ENCODE peak calls at places on chromosomes 3 and 15, in four cellular contexts. Z is H1, T is neuronal stem cell, X is IMR-90. R is an unnamed sample. For H3K4me1, the result is how much of the 10 kb centered on the place peaks cover.

GRCh38 chr15:62588930-62589655 is 424.0 kb upstream of the C2CD4B start:
- DNase-seq in X (peak), T (no peak), Z (no peak), R (no peak)

GRCh38 chr3:43872901-43873300 is 182.2 kb downstream of the ABHD5 start:
- DNase-seq in X (peak), T (no peak), Z (peak), R (no peak)

GRCh38 chr15:92449476-92449875 is 55.8 kb downstream of the ST8SIA2 start:
- DNase-seq in Z (no peak), T (no peak), X (peak), R (peak)

GRCh38 chr15:75723171-75723846 is 10.7 kb upstream of the CSPG4 start:
- DNase-seq in X (no peak), T (no peak), Z (no peak), R (peak)

GRCh38 chr15:53747501-53748068 is 11.9 kb downstream of the WDR72 start:
- DNase-seq in T (no peak), X (no peak), Z (no peak), R (no peak)

GRCh38 chr3:125278155-125278554 is 65.6 kb upstream of the SLC12A8 start:
- DNase-seq in Z (no peak), T (no peak), X (no peak), R (no peak)

GRCh38 chr3:39398700-39399099 is 7.8 kb upstream of the RPSA start:
- DNase-seq in Z (no peak), X (no peak), T (no peak), R (no peak)

GRCh38 chr15:55108858-55109518 is 87.8 kb downstream of the RSL24D1 start:
- DNase-seq in T (peak), X (peak), Z (peak), R (peak)

GRCh38 chr3:192188218-192188835 is 539.0 kb downstream of the FGF12 start:
- DNase-seq in T (peak), Z (peak), X (peak), R (peak)

GRCh38 chr3:25038907-25039306 is 389.2 kb upstream of the RARB start:
- DNase-seq in X (no peak), T (no peak), Z (no peak), R (no peak)

GRCh38 chr15:95429345-95429744 is 901.2 kb upstream of the NR2F2 start:
- DNase-seq in Z (no peak), T (no peak), X (peak), R (peak)

GRCh38 chr15:96896766-96897165 is 566.3 kb downstream of the NR2F2 start:
- DNase-seq in T (no peak), Z (no peak), X (no peak), R (no peak)

GRCh38 chr3:8851703-8852102 is 82.3 kb upstream of the OXTR start:
- DNase-seq in X (peak), Z (no peak), T (no peak), R (peak)

GRCh38 chr3:73576995-73577394 is 47.7 kb downstream of the PDZRN3 start:
- DNase-seq in Z (no peak), X (peak), T (no peak), R (no peak)

GRCh38 chr15:65077981-65078352 is 1.4 kb downstream of the KBTBD13 start:
- DNase-seq in X (no peak), Z (peak), T (no peak), R (peak)

GRCh38 chr3:108416111-108416869 is 94.1 kb downstream of the MYH15 start:
- DNase-seq in Z (no peak), T (no peak), X (peak), R (no peak)

GRCh38 chr3:194009019-194009418 is 126.9 kb upstream of the HES1 start:
- DNase-seq in Z (no peak), X (no peak), T (no peak), R (no peak)

GRCh38 chr3:108011616-108012015 is 79.2 kb downstream of the CD47 start:
- DNase-seq in T (no peak), X (no peak), Z (no peak), R (no peak)

GRCh38 chr15:86772369-86773059 is 692.8 kb downstream of the AGBL1 start:
- DNase-seq in X (no peak), Z (no peak), T (no peak), R (peak)

GRCh38 chr3:187678869-187679268 is 8.7 kb upstream of the SST start:
- DNase-seq in T (peak), Z (peak), X (peak), R (peak)

DNA sequence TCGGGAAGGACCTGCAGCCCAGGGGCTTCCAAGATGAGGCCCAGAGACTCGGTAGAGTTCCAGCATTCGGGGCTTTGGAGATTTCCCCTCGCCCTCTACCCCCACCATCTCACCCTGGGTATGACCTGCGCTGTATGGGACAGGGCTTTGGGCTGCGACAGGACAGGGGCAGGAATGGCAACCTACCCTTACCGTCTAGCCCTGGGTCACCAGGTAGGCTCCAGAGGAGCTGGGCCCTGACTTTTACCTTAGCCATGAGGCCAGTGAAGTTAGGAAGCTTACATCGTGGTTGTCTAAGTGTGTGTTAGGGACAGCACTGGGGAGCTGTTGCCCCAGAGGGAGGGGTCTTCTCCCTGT is 683 bp downstream of the PPM1M start:
- DNase-seq in X (no peak), T (no peak), Z (no peak), R (no peak)
- H3K18ac ChIP-seq in X (no peak), T (peak), Z (no peak), R (no peak)

DNA sequence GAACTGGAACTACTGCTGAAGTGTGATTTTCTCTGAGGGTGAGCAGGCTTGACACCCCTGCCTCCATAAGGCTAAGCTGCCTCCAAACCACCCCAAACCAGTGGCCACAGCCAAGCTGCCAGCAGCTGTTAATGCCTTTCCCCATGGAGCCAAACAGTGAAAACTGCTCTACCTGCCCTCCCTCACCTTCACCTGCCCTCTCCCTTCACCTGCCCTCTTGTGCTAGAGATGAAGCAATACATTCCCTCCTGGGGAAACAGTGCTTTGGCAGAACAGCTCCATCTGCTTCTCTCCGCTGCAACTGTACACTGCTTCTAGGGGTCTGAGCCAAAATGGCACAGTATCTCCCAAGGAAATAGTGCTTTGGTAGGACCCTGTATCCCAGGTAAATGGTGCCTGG is 374.1 kb downstream of the FHIT start:
- DNase-seq in Z (no peak), X (no peak), T (no peak), R (no peak)
- H4K8ac ChIP-seq in Z (no peak), X (no peak), T (no peak), R (no peak)

GRCh38 chr3:71582612-71583568 is 638 bp downstream of the FOXP1 start:
- DNase-seq in Z (peak), X (peak), T (peak), R (peak)

GRCh38 chr3:71581451-71581980 is 2.0 kb downstream of the FOXP1 start:
- DNase-seq in X (no peak), Z (peak), T (no peak), R (no peak)

GRCh38 chr3:71580636-71581215 is 2.8 kb downstream of the FOXP1 start:
- DNase-seq in T (no peak), Z (no peak), X (no peak), R (no peak)

GRCh38 chr3:71583569-71584215 is at the start of gene FOXP1:
- DNase-seq in X (peak), T (peak), Z (peak), R (peak)

DNA sequence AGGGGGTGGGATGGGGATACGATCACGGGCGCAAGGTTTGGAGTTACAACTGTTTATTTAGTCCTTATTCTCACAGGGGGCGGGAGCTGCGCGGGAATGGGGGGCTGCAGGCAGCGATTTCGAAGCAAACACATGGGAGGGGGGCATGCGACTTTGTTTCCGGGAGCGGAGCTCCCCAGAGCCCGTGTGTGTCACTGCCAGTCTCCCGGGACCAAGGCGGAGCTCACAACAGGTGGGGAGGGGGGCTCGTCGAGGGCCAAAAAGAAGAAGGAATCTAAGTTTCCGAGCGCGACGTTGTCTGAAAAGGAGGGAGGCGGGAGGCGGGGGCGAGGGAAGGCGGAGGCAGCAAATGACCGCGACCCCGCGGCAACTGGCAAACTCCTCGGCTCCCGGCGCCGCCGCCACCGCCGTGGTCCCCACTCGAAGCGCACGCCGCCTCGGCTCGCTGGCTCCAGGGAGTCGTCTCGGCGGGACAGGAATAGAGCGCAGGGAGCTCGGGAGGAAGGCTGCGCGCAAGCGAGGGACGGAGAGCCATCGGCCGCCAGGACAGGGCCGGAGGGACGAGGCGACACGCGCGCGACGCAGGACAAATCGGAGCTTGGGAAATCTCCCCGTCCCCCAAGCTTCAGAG is 1.4 kb downstream of the FOXP1 start:
- DNase-seq in X (no peak), T (peak), Z (peak), R (peak)
- H3K4me1 ChIP-seq in X (under half), T (under half), Z (under half), R (under half)

DNA sequence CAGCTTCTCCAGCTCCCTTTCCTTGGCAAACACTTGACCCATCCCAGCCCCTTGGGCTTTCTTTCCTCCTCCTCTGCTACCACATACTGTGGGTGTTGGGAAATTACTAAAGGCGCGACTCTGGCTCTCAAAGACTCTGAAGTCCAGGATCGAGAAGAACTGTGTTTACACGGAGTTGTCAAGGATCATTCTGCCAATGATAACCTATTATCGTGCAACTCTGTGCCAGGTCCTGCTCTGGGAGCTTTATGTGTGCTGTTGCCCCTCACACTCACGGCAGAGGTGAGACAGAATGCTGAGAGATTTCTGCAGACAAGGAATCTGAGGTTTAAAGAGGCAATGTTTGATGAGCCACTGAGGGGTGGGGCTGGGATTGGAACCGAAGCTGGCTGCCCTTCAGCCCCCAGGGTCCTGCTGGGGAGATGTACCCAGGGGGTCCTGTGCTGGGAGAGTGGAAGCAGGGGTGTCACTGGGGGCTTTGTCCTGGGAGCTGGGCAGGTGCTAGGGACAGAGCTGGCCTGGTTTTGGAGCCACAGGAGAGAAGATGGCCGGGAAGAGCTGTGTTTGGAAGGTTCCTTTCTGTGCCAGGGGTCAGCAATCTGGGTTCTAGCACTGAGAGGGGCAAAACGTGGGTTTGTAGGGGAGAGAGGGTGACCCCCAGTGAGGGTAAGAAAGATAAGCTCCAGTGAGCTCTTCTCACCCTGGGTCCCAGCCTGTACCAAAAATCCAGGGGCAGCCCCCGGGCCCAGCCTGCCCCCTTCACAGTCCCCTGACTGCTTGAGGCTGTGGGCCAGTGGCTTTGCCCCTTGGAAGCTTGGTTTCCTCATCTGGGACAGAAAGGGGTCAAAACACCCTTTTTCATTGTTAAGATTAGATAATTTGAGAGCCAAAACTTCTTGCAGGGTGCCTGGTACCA is 69.4 kb downstream of the SMAD3 start:
- DNase-seq in X (no peak), Z (no peak), T (no peak), R (no peak)
- H3K18ac ChIP-seq in X (peak), Z (no peak), T (peak), R (peak)

GRCh38 chr3:99875925-99876781 is 58.5 kb downstream of the CMSS1 start:
- DNase-seq in T (peak), X (peak), Z (peak), R (peak)
- H4K8ac ChIP-seq in T (no peak), X (peak), Z (no peak), R (peak)

GRCh38 chr3:5133689-5134088 is 11.6 kb downstream of the ARL8B start:
- DNase-seq in Z (no peak), T (no peak), X (no peak), R (no peak)

GRCh38 chr3:5123937-5124336 is 1.8 kb downstream of the ARL8B start:
- DNase-seq in X (no peak), Z (no peak), T (no peak), R (peak)

GRCh38 chr3:5126586-5126985 is 4.5 kb downstream of the ARL8B start:
- DNase-seq in X (peak), Z (no peak), T (no peak), R (no peak)

GRCh38 chr3:5133239-5133638 is 11.1 kb downstream of the ARL8B start:
- DNase-seq in T (no peak), Z (no peak), X (no peak), R (no peak)

GRCh38 chr3:5128861-5129260 is 6.8 kb downstream of the ARL8B start:
- DNase-seq in X (no peak), Z (no peak), T (no peak), R (no peak)
- H3K4me1 ChIP-seq in X (under half), Z (under half), T (under half), R (under half)

DNA sequence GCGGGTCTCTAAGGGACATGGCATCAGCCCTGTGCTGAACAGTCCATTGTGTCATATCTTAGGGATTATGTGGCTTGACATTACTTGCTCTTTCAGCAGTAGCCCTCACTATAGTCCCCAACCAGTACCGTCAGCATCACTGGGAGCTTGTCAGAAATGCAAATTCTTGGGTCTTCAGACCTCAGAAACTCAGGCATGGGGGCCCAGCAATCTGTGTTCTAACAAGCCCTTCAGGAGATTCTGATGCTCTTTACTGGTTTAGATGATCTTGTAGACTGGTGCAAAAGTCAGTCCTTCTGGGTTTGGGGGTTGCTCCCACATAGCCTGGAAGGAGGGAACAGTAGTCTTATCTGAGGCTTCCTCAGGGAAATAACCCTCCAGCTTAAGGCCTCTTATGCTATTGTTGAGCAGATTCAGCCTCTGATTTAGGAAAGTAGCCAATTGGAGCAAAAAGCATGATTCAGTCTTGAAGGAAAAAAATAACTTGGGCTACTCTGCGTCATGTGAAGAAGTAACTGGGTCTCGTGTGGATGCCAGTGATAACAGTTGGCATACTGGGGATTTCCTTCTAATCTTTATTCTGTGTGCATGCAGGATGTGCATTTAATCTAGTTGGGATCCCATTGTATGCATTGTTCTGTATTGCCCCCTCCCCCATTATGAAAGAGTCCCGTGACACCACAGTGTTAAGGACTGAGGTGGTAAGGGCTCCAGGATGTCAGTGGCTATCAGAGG is 38.9 kb upstream of the TRAK1 start:
- DNase-seq in Z (no peak), T (no peak), X (peak), R (no peak)
- H3K18ac ChIP-seq in Z (no peak), T (no peak), X (peak), R (no peak)

GRCh38 chr3:129428382-129429079 is at the start of gene EFCAB12:
- DNase-seq in Z (peak), T (peak), X (peak), R (peak)

GRCh38 chr3:129428020-129428381 is 435 bp downstream of the EFCAB12 start:
- DNase-seq in Z (no peak), X (no peak), T (no peak), R (no peak)

GRCh38 chr3:129429080-129429451 is 630 bp upstream of the EFCAB12 start:
- DNase-seq in T (no peak), X (no peak), Z (no peak), R (peak)

GRCh38 chr3:129432036-129432435 is 3.6 kb upstream of the EFCAB12 start:
- DNase-seq in X (no peak), T (no peak), Z (no peak), R (peak)

DNA sequence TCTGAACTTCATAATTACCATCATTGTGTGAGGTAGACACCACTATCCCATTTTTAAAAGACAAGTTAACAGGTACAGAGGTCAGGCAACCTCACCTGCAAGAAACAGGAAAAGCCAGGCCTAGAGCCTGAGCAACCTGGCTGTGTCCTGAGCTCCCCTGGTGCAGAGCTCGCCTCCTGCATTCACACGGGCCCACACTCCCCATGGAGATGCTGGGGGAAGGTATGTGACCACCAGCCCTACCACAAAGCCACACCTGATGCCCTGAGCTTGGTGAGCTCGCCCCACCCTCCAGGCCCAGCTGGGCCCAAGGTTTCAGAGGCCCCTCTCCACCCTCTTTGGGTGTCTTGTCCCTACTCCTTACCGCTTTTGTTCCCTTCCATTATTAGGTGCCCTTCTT is 1.2 kb upstream of the EFCAB12 start:
- DNase-seq in T (no peak), Z (no peak), X (no peak), R (no peak)
- H4K8ac ChIP-seq in T (no peak), Z (no peak), X (peak), R (peak)

GRCh38 chr3:30613135-30613825 is 6.9 kb downstream of the TGFBR2 start:
- DNase-seq in X (no peak), T (no peak), Z (no peak), R (no peak)

GRCh38 chr3:30610702-30611410 is 4.5 kb downstream of the TGFBR2 start:
- DNase-seq in Z (no peak), T (no peak), X (no peak), R (no peak)

GRCh38 chr3:30611613-30612421 is 5.4 kb downstream of the TGFBR2 start:
- DNase-seq in Z (no peak), T (no peak), X (peak), R (peak)

GRCh38 chr3:30614373-30614772 is 8.0 kb downstream of the TGFBR2 start:
- DNase-seq in Z (no peak), T (no peak), X (no peak), R (no peak)

DNA sequence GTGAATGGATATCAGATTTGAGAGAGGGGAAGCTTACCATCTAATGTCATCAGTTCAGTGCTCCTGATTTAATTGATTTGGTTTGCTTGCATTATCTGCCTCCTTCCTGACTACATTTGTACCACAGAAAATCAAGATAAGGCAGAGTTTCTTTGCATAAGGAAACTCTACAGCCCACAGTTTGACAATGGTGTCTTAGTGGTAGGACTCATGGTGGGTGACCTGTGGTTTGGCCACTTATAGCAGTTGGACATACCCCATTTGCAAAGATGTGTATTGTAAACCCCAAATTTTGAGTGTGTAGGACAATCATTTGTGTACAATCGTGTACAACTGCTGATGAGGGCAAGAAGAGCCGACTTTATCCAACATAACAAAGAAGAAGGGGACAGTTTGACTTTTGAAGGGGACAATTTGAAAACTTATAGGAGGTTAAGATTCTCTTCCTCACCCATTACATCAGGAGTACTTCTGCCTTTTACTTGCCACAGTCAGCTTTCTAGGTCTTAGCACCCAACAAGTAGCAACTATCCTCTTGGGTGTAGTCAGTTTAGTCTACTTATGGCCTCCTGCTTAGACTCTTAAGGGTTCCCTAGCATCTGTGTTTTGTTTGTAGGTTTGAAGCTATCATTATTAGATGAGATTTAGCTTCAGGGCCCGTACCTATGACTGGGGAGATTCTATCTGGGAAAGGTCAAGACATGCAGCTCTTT is 6.2 kb downstream of the TGFBR2 start:
- DNase-seq in Z (no peak), X (no peak), T (no peak), R (no peak)
- H3K4me1 ChIP-seq in Z (under half), X (under half), T (under half), R (under half)

R was measured in trophoblast cell.